ENCODE peak calls at places on chromosomes 5 and 9, in seven cellular contexts. N, E, J, B, X, I and W are unnamed samples.

GRCh38 chr5:459562-460412 is 16.8 kb downstream of the EXOC3 start:
- DNase-seq in X (no peak), I (no peak), N (no peak), J (peak), B (no peak), E (no peak), W (no peak)

GRCh38 chr9:87678650-87679355 is 47.1 kb upstream of the CTSL start:
- DNase-seq in X (peak), J (peak), B (peak), I (peak), N (peak), E (peak), W (peak)

GRCh38 chr5:148507644-148508043 is 123.9 kb downstream of the FBXO38 start:
- DNase-seq in I (no peak), J (no peak), X (no peak), N (no peak), E (no peak), B (no peak), W (no peak)

GRCh38 chr9:27377811-27378345 is 80.9 kb upstream of the EQTN start:
- DNase-seq in X (no peak), B (no peak), N (no peak), E (no peak), J (no peak), I (no peak), W (no peak)

GRCh38 chr9:121738969-121739368 is 87.5 kb downstream of the DAB2IP start:
- DNase-seq in E (no peak), I (peak), X (no peak), J (no peak), B (peak), N (peak), W (no peak)

GRCh38 chr5:108753331-108753730 is 5.6 kb downstream of the FER start:
- DNase-seq in E (no peak), X (no peak), I (no peak), N (peak), J (no peak), B (no peak), W (no peak)

GRCh38 chr5:170491479-170491878 is 12.3 kb upstream of the KCNIP1 start:
- DNase-seq in N (peak), B (no peak), X (no peak), I (peak), J (no peak), E (no peak), W (peak)

GRCh38 chr5:58582411-58583393 is at the start of gene RAB3C:
- DNase-seq in X (peak), E (peak), I (peak), N (peak), B (peak), J (peak), W (peak)

GRCh38 chr5:82389347-82389746 is 111.2 kb upstream of the RPS23 start:
- DNase-seq in I (no peak), E (no peak), B (no peak), X (no peak), J (no peak), N (no peak), W (no peak)

GRCh38 chr5:142906863-142907671 is 136.9 kb downstream of the ARHGAP26 start:
- DNase-seq in B (no peak), I (peak), X (peak), N (peak), J (no peak), E (no peak), W (no peak)

GRCh38 chr5:131845828-131846227 is 49.0 kb upstream of the FNIP1 start:
- DNase-seq in N (no peak), I (no peak), B (no peak), E (no peak), X (no peak), J (no peak), W (no peak)

DNA sequence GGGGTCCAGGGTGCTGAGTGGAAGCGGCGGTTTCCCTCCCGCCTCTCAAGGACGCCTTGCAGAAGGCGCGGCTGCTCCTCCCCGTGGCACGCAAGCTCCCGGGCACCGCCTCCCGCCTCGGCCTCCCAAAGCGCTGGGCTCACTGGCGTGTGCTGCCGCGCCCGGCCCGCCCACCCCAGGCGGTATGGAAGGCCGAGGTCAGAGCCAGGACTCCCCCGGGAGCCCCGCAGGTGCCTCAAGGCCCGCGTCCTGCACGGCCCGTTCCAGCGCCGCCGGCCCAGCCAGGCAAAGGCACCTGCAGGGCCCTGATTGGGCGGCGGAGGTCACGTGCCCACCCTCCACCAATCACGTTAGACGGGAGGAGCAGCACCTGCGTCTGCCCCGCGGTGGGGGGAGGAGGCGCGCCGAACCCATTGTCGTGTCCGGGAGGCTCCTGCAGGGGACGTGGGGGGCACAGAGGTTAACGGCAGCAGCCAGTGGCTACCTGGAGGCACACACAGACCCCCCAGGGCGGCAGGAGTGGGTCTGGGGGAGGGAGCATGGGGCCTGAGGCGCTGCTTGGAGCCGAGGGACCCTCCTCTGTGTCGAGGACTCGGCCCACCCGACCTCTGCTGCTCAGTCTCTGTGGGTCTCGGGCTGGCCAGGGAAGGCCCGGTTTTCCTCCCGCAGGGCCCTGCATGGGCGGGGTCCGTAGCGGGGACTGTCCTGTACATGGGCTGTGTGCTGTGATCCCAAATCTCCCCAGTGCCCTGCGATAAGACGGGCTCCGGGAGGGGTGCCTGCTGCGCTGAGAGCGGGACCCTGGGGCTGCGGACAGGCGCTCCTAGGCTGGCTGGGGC is 2.0 kb upstream of the LCN12 start:
- DNase-seq in I (peak), B (peak), J (peak), E (peak), N (peak), X (peak), W (peak)
- TF ChIP-seq CTCF in I (no peak), B (peak), J (peak), E (peak), N (no peak), X (peak), W (peak)

DNA sequence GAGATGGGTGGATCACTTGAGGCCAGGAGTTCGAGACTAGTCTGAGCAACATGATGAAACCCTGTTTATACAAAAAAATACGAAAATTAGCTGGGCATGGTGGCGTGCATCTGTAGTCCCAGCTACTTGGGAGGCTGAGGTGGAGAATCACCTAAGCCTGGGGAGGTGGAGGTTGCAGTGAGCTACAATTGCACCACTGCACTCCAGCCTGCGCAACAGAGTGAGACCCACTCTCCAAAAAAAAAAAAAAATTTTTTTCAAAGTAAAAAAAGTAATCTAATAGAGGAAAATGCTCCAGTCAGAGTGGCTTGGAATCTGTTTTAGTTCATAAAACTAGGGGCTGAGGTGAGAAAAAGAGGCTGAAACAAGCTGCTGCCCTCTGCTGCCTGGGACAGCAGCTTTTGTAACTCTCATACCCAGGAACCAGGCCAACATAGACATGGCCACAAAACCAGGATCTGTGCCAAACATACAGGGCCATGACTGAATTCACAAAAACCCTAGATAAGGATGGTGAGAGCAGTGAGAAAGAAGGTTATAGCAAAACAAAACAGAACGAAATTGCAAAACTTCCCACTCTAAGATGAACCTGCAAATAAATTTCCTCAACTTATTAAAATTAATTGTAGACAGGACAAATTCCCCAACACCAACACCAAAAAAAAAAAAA is 13.1 kb upstream of the DCAF12 start:
- DNase-seq in X (no peak), I (peak), J (no peak), E (peak), B (peak), N (peak), W (peak)
- TF ChIP-seq CTCF in X (no peak), I (peak), J (peak), E (no peak), B (peak), N (peak), W (peak)

GRCh38 chr9:122904823-122905710 is at the start of gene RC3H2:
- DNase-seq in B (peak), J (peak), N (peak), X (peak), I (peak), E (peak), W (peak)

GRCh38 chr9:122900791-122901190 is 4.4 kb downstream of the RC3H2 start:
- DNase-seq in N (peak), X (no peak), I (peak), B (no peak), E (no peak), J (no peak), W (no peak)

DNA sequence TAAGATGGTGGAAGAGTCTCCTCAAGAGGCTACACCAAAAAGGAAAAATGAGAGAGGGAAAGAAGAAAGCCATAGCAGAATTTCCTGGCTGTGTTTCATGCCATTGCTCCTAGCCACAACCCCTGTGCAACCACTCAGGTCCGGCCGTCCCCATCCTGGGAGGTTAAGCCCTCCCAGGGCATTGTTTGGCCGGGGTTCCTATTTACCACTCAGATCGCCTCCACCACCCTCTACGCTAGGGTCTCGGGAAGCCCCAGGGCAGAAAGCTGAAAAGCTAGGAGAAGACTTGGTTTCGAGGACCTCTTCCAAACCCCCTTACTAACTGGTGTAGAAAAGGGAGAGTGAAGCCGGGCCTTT is 715 bp downstream of the RC3H2 start:
- DNase-seq in X (no peak), J (peak), E (peak), I (peak), N (peak), B (no peak), W (no peak)
- TF ChIP-seq CTCF in X (no peak), J (no peak), E (no peak), I (no peak), N (no peak), B (no peak), W (no peak)

DNA sequence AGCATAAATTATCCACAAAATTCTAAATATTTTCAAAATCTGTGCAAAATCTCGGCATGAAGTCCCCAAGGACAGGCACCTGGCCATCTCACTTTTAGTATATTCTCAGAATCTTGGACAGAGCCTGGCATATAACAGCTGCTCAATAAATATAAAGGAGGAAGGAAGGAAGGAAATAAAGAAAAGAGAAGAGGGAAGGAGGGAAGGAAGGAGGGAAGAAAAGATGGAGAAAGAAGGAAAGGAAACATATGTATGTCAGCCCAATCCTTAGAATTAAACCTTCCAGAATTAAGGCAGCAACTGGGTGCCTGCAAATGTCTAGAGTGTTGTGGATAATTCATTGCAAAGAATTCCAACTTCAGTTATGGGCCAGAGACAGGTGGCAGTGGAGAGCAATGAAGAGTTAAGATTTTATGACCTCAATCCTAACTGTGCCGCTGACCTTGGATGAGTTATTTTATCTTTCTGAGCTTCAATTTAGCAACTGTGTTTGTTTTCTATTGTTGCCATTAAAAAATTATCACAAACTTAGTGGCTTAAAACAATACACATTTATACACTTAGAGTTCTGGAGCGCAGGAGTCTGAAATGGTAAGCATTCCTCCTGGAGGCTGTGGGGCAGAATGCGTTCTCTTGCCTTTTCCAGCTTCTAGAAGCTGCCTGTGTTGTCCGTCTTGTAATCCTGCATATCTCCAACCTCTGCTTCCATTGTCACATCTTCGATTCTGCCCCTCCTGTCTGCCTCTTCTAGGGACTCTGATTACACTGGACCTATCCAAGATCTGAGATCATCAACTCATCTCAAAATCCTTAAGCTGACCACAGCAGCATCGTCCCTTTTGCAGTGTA is 200.8 kb upstream of the MSX2 start:
- DNase-seq in B (no peak), J (no peak), I (no peak), E (no peak), N (no peak), X (no peak), W (no peak)
- TF ChIP-seq CTCF in B (peak), J (peak), I (peak), E (no peak), N (no peak), X (no peak), W (no peak)

DNA sequence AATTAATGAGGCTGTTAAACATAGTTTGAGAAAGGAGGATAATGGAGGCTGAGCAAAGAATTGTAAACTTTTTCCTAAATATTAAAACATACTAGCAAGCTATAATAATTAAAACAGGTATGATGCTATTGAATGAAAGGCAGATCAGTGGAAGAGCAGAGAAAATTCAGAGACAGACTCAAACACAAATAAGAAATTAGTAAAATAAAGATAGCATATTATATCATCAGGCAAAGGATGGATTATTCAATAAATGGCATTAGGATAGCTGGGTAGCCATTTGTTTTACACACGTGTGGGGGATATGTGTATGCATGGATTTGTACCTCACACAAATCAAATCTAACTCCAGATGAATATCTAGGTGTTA is 50.6 kb downstream of the MRPS27 start:
- DNase-seq in B (no peak), E (no peak), J (no peak), N (no peak), X (no peak), I (no peak), W (no peak)
- TF ChIP-seq CTCF in B (no peak), E (no peak), J (no peak), N (no peak), X (no peak), I (no peak), W (no peak)

GRCh38 chr5:135040331-135041144 is 6.5 kb upstream of the PITX1 start:
- DNase-seq in N (no peak), I (no peak), J (peak), B (no peak), X (no peak), E (peak), W (no peak)
- TF ChIP-seq CTCF in N (no peak), I (no peak), J (no peak), B (no peak), X (no peak), E (no peak), W (no peak)

GRCh38 chr9:133323991-133324703 is 11.8 kb downstream of the SURF6 start:
- DNase-seq in E (no peak), B (no peak), N (no peak), I (no peak), X (no peak), J (peak), W (no peak)

GRCh38 chr9:133323211-133323610 is 12.8 kb downstream of the SURF6 start:
- DNase-seq in N (no peak), X (no peak), I (no peak), B (no peak), E (no peak), J (no peak), W (no peak)

GRCh38 chr9:133322701-133323100 is 13.3 kb downstream of the SURF6 start:
- DNase-seq in N (no peak), X (no peak), B (no peak), I (no peak), E (no peak), J (no peak), W (no peak)

GRCh38 chr9:133321411-133321935 is 14.5 kb downstream of the SURF6 start:
- DNase-seq in J (no peak), E (no peak), B (no peak), X (no peak), N (no peak), I (no peak), W (no peak)

DNA sequence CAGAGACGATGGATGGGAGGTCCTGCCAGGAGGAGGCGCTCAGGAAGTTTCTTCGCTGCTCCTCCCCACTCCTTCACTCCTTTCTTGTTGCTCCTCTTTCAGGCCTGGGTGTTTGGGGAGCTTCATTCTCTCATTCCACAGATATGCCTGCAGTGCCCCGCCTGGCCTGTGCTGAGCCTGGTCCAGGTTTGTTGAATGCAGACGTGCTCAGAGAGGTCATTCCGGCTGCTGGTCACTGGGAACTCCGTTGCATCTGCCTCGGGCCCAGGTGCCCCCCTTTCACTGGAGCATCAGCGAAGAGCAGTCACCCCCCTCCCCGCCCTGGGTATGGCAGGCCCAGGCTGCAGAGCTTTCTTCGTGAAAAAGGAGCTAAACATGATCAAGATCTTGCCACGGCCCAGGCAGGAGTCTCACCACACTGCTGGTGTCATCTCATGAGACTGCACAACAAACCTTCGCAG is 15.5 kb downstream of the SURF6 start:
- DNase-seq in B (no peak), X (no peak), E (no peak), N (no peak), J (peak), I (no peak), W (no peak)
- TF ChIP-seq CTCF in B (no peak), X (no peak), E (no peak), N (no peak), J (peak), I (no peak), W (no peak)

DNA sequence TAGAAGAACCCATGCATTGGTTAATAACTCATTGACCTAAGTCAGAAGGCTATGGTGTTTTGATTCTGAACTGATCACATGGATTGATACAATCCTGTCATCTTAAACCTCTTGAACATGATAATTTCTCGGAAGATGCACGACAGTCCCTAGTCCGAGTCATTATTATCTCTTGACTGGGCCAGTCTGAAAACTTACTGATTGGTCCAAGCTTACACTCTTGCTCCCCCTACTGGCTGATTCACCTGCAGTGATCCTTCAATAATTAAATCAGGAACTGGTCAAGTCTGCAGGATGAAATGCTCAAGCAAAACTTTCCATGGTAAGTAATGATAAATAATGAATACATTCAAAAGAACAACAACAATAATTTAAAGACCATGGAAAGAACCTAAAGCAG is 79.5 kb downstream of the BRINP1 start:
- DNase-seq in E (peak), B (peak), N (peak), J (peak), I (no peak), X (no peak), W (no peak)
- TF ChIP-seq CTCF in E (peak), B (peak), N (peak), J (peak), I (peak), X (peak), W (peak)

DNA sequence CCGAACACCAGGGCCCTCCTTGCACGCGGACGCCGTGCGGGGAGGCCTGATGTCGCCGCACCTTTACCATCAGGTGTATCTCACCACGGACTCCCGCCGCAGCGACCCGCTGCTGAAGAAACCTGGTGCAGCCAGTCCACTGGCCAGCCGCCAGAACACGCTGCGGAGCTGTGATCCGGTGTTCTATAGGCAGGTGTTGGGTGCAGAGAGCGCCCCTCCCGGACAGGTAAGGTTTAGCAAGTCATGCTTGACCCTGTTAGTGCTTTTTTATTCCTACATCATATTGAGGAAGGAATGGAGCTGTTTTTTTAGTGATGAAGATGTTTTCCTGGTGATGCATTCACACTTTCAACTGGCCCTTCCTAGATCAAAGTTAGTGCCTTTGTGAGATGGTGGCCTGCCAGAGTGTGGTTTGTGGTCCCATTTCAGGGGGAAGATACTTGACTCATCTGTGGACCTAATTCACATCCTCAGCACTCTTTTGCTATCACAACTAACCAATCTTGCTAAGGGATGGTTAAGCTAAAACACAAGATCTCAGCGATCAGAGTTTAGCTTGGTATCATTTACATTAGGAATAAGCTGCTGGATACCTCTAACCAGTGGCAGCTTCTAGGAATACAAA is 2.7 kb downstream of the PCDHGC3 start:
- DNase-seq in X (no peak), J (peak), N (peak), E (peak), I (no peak), B (no peak), W (no peak)
- TF ChIP-seq CTCF in X (no peak), J (peak), N (peak), E (no peak), I (peak), B (no peak), W (no peak)